ENCODE peak calls at places on chromosomes 16 and 17, in nine cellular contexts. F, Q, C, U, V, Z, B, W and S are unnamed samples.

GRCh38 chr17:1143573-1143972 is 36.2 kb downstream of the ABR start:
- DNase-seq in V (no peak), Q (no peak), C (no peak), U (no peak), B (no peak), W (no peak), F (no peak), Z (no peak), S (no peak)

GRCh38 chr16:31467151-31467550 is 4.8 kb upstream of the TGFB1I1 start:
- DNase-seq in B (no peak), F (no peak), U (no peak), Q (no peak), Z (no peak), V (no peak), W (no peak), C (no peak), S (no peak)

GRCh38 chr17:40548982-40549680 is 16.1 kb downstream of the CCR7 start:
- DNase-seq in W (peak; percentile 78), V (peak; percentile 40), U (no peak), B (peak; percentile 95), C (no peak), Z (no peak), F (peak; percentile 96), Q (peak; percentile 50), S (peak; percentile 51)

GRCh38 chr17:63542942-63543821 is 7.1 kb upstream of the DCAF7 start:
- DNase-seq in W (no peak), B (no peak), Z (no peak), C (no peak), V (peak; percentile 32), U (no peak), Q (peak; percentile 70), F (no peak), S (no peak)

GRCh38 chr16:83272201-83272600 is 535.6 kb upstream of the HSBP1 start:
- DNase-seq in F (no peak), W (no peak), V (no peak), Q (no peak), C (no peak), B (peak; percentile 45), Z (no peak), U (no peak), S (no peak)

GRCh38 chr16:87550510-87550961 is 51.8 kb upstream of the JPH3 start:
- DNase-seq in W (no peak), V (peak; percentile 41), B (no peak), C (no peak), U (no peak), Q (peak; percentile 63), Z (peak; percentile 76), F (no peak), S (peak; percentile 8)

GRCh38 chr16:66605177-66605999 is 884 bp downstream of the CMTM3 start:
- DNase-seq in B (no peak), U (no peak), F (peak; percentile 30), W (peak; percentile 85), Z (peak; percentile 84), C (no peak), V (peak; percentile 40), Q (peak; percentile 40), S (no peak)

GRCh38 chr16:30077656-30078055 is 1.9 kb downstream of the PPP4C start:
- DNase-seq in U (no peak), Q (no peak), B (no peak), F (no peak), W (no peak), Z (no peak), V (no peak), C (no peak), S (no peak)

GRCh38 chr17:79579074-79579800 is 31.6 kb downstream of the RBFOX3 start:
- DNase-seq in Z (no peak), W (no peak), F (no peak), B (no peak), U (no peak), Q (no peak), V (no peak), C (no peak), S (no peak)

GRCh38 chr17:80455328-80455710 is 21.1 kb downstream of the NPTX1 start:
- DNase-seq in C (peak; percentile 34), Q (peak; percentile 48), Z (no peak), B (no peak), F (peak; percentile 64), V (peak; percentile 58), W (no peak), U (no peak), S (no peak)

GRCh38 chr17:17808706-17809432 is 27.9 kb downstream of the SREBF1 start:
- DNase-seq in B (no peak), F (no peak), Z (no peak), C (no peak), U (no peak), V (no peak), W (no peak), Q (no peak), S (no peak)

GRCh38 chr17:35537569-35538209 is at the start of gene SLFN12L:
- DNase-seq in U (no peak), B (no peak), Z (no peak), V (no peak), Q (no peak), W (no peak), F (no peak), C (no peak), S (no peak)

GRCh38 chr17:80274317-80274716 is 13.7 kb downstream of the RNF213 start:
- DNase-seq in B (no peak), U (no peak), W (no peak), C (no peak), F (no peak), Q (no peak), V (no peak), Z (no peak), S (no peak)

GRCh38 chr17:60641810-60642220 is 35.8 kb upstream of the BCAS3 start:
- DNase-seq in Q (peak; percentile 63), U (peak; percentile 15), C (peak; percentile 78), F (peak; percentile 87), B (no peak), W (no peak), Z (peak; percentile 71), V (peak; percentile 70), S (peak; percentile 27)

DNA sequence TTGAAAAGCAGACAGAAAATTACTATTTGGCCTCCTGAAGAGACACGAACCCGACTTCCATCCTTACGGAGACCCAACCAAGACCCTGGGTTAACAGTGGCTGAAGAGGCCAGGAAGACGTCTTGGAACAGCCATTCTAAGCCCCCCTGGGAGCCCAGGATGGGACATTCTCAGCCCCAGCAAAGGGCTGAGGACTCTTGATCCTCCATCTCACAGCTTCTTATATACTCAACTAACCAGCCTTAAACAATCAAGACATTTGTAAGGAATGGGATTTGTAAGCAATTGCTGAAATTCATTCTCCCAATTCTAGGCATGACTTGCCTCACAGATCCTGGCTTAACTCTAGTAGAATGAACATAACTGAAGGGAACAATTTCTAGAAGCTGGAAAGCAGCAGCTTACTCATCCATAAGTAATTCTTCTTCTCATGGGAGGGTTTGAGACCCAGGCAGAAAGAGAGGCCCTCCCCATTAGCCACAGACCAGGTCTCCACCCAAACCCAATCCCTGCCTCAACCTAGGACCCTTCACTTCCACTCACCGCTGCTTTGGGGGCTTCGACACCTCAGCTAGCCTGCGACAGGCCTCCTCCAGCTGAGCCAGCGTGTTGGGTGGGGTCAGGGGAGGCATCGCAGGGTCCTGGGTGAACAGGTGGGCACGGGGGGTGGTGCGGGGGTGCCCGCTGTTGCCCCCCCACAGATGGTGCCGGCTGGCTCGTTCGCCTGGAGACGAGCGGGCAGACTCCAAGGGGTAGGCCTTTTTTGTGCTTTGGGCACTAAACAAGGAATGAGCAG is 25.5 kb downstream of the AXIN2 start:
- DNase-seq in V (no peak), Z (no peak), F (no peak), B (no peak), W (no peak), Q (no peak), U (no peak), C (no peak), S (no peak)
- H3K36me3 ChIP-seq in V (no peaks in the 10 kb centered on the region), Z (peaks cover 21% of the 10 kb centered on the region), F (peaks cover 100% of the 10 kb centered on the region), B (peaks cover 56% of the 10 kb centered on the region), W (peaks cover 81% of the 10 kb centered on the region), Q (peaks cover 40% of the 10 kb centered on the region), U (peaks cover 48% of the 10 kb centered on the region), C (peaks cover 78% of the 10 kb centered on the region), S (no peaks in the 10 kb centered on the region)

DNA sequence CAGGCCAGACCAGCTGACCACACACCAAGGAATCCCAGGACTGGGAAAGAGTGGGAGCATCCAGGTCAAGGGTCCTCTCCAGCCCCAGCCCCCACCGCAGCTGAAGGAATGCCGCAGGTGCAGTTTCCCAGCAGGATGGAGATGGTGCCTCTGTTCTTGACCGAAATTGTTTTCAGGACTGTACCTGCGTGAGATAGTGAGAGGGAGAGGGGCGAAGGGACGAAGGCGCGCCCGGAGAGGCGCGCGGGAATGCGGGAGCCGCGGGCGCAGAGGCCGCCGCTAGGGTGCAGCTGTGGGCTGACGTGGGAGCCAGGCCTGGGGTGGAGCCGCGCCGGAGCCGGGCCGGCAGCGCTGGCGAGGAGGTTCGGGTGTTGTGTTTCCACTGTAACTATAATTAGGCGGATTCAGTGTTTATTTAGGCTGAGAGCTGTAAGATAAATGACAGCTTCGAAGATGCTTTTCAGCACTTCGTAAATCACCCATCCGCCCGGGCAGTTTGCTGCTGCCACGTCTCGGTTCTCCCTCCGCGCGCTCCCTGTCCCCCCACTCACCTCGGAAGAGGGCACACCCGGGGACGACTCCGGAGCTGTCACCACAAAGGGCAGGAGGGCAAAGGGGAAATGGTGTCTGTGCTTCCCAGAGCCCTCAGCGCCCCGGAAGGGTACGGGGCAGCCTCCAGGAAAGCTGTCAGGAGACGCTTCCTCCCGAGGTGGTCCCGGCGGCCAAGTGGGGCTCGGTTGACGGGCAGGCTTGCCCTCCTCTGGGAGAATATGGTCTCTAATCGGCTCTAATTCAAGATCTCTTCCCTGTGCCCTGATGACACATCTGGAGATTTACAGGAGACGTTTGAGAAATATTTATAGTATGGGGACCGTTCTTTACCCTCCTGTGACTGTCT is 38.2 kb downstream of the HOXB1 start:
- DNase-seq in F (no peak), B (no peak), W (peak; percentile 80), C (no peak), Q (peak; percentile 69), V (peak; percentile 80), U (no peak), Z (peak; percentile 87), S (no peak)
- TF ChIP-seq POLR2AphosphoS5 in F (no peak), B (peak; percentile 70), W (no peak), C (peak; percentile 38), Q (no peak), V (no peak), U (no peak), Z (peak; percentile 17), S (peak; percentile 56)

DNA sequence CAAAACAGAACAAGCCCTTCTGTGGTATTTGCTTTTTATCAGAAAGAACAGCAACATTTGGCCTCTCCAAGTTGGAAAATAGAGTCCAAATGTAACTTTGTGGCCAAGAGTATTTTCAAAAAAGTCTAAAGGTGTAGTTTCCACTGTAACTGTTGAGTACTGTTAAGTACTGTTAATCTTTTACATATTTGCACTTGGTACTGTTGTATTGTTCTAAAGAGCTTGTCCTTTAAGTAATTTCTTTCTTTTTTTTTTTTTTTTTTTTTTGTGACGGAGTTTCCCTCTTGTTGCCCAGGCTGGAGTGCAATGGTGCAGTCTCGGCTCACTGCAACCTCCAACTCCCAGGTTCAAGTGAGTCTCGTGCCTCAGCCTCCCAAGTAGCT is 21.5 kb downstream of the LDAF1 start:
- DNase-seq in W (no peak), U (no peak), F (no peak), Q (no peak), C (no peak), V (no peak), B (no peak), Z (no peak), S (no peak)
- H3K9me3 ChIP-seq in W (no peaks in the 10 kb centered on the region), U (peaks cover 10% of the 10 kb centered on the region), F (no peaks in the 10 kb centered on the region), Q (no peaks in the 10 kb centered on the region), C (no peaks in the 10 kb centered on the region), V (no peaks in the 10 kb centered on the region), B (no peaks in the 10 kb centered on the region), Z (peaks cover 3% of the 10 kb centered on the region), S (no peaks in the 10 kb centered on the region)

DNA sequence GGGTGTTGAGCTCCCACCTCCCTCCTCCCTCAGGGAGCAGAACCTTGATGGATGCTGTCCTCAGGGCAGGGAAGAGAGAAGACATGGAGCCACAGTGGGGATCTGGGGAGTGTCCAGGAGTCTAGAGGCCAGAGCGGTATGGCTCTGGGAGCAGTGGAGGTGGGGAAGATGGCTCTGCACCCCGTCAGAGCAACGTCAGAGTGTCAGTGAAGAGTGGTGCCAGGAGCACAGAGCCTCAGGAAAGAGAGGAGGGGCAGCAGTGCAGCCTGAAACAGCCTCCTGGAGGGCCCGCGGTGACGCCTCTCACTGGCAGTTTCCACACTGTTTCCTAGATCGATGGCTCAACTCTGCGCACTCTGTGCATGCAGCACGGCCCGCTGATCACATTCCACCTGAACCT is 23.2 kb upstream of the SLC5A11 start:
- DNase-seq in V (no peak), Z (no peak), U (no peak), C (no peak), W (no peak), F (no peak), B (no peak), Q (no peak), S (no peak)
- H3K36me3 ChIP-seq in V (no peaks in the 10 kb centered on the region), Z (peaks cover 82% of the 10 kb centered on the region), U (peaks cover 62% of the 10 kb centered on the region), C (peaks cover 43% of the 10 kb centered on the region), W (peaks cover 92% of the 10 kb centered on the region), F (peaks cover 80% of the 10 kb centered on the region), B (peaks cover 68% of the 10 kb centered on the region), Q (peaks cover 78% of the 10 kb centered on the region), S (peaks cover 48% of the 10 kb centered on the region)